ENCODE peak calls at places on chromosomes 7 and 10, in eight cellular contexts. X is activated B cell treated with CpG ODN at 0.5 μM for 24 hours; Z is AG04449; S is ovary; J is esophagus squamous epithelium; O is spleen; V is activated CD8-positive, alpha-beta T cell treated with anti-CD3 and anti-CD28 coated beads for 36 hours; E is transverse colon. K is an unnamed sample.

GRCh38 chr7:38398725-38399321 is 125.4 kb upstream of the TARP start:
- DNase-seq in X (peak), Z (no peak), S (peak), J (no peak), O (peak), V (peak), E (peak), K (no peak)

GRCh38 chr7:148932-149855 is 43.2 kb upstream of the FAM20C start:
- DNase-seq in X (peak), Z (peak), S (peak), J (peak), O (peak), V (peak), E (peak), K (peak)

GRCh38 chr10:31004611-31005193 is 27.0 kb downstream of the ZNF438 start:
- DNase-seq in X (no peak), Z (peak), S (no peak), J (no peak), O (no peak), V (no peak), E (no peak), K (no peak)

GRCh38 chr7:41478187-41478586 is 224.7 kb downstream of the INHBA start:
- DNase-seq in X (no peak), Z (no peak), S (no peak), J (no peak), O (no peak), V (no peak), E (no peak), K (peak)

GRCh38 chr10:49766484-49766883 is 4.4 kb upstream of the OGDHL start:
- DNase-seq in X (no peak), Z (no peak), S (no peak), J (no peak), O (no peak), V (no peak), E (no peak), K (no peak)

GRCh38 chr10:104492349-104492940 is 138.8 kb downstream of the CFAP58 start:
- DNase-seq in X (no peak), Z (no peak), S (no peak), J (no peak), O (no peak), V (no peak), E (no peak), K (no peak)

GRCh38 chr10:78353636-78354035 is 320.0 kb downstream of the RPS24 start:
- DNase-seq in X (no peak), Z (no peak), S (no peak), J (no peak), O (no peak), V (no peak), E (no peak), K (no peak)

GRCh38 chr10:95500097-95500496 is 61.1 kb downstream of the SORBS1 start:
- DNase-seq in X (no peak), Z (no peak), S (no peak), J (no peak), O (no peak), V (no peak), E (no peak), K (no peak)

GRCh38 chr10:52635651-52636050 is 136.9 kb downstream of the MBL2 start:
- DNase-seq in X (no peak), Z (no peak), S (no peak), J (no peak), O (no peak), V (no peak), E (no peak), K (no peak)

GRCh38 chr7:129436335-129436923 is 2.2 kb downstream of the STRIP2 start:
- DNase-seq in X (no peak), Z (no peak), S (no peak), J (no peak), O (no peak), V (no peak), E (no peak), K (no peak)

GRCh38 chr7:20388064-20388463 is 57.4 kb downstream of the ITGB8 start:
- DNase-seq in X (no peak), Z (no peak), S (no peak), J (no peak), O (no peak), V (no peak), E (no peak), K (no peak)

GRCh38 chr7:80498481-80499349 is 13.1 kb downstream of the GNAT3 start:
- DNase-seq in X (no peak), Z (no peak), S (no peak), J (no peak), O (no peak), V (no peak), E (no peak), K (no peak)

GRCh38 chr7:50400114-50400513 is 50.0 kb downstream of the FIGNL1 start:
- DNase-seq in X (no peak), Z (no peak), S (no peak), J (no peak), O (no peak), V (no peak), E (no peak), K (no peak)

GRCh38 chr7:55366461-55367138 is 1.5 kb downstream of the LANCL2 start:
- DNase-seq in X (no peak), Z (no peak), S (no peak), J (no peak), O (no peak), V (peak), E (no peak), K (no peak)

GRCh38 chr10:17954856-17955255 is 3.1 kb downstream of the SLC39A12 start:
- DNase-seq in X (no peak), Z (no peak), S (no peak), J (no peak), O (no peak), V (no peak), E (no peak), K (no peak)

GRCh38 chr7:77954773-77955562 is 156.4 kb downstream of the PHTF2 start:
- DNase-seq in X (no peak), Z (no peak), S (no peak), J (no peak), O (no peak), V (no peak), E (no peak), K (no peak)

GRCh38 chr10:59839576-59839975 is 66.8 kb downstream of the CCDC6 start:
- DNase-seq in X (no peak), Z (peak), S (no peak), J (no peak), O (no peak), V (no peak), E (no peak), K (no peak)

GRCh38 chr7:45223728-45224630 is 66.4 kb downstream of the RAMP3 start:
- DNase-seq in X (no peak), Z (no peak), S (no peak), J (no peak), O (peak), V (no peak), E (no peak), K (no peak)

GRCh38 chr7:129684777-129685176 is 73.3 kb downstream of the NRF1 start:
- DNase-seq in X (no peak), Z (no peak), S (no peak), J (no peak), O (no peak), V (no peak), E (no peak), K (no peak)

GRCh38 chr10:97494863-97495506 is 3.2 kb downstream of the MMS19 start:
- DNase-seq in X (no peak), Z (no peak), S (no peak), J (no peak), O (no peak), V (no peak), E (no peak), K (no peak)

GRCh38 chr10:784759-785538 is 95.5 kb upstream of the DIP2C start:
- DNase-seq in X (peak), Z (peak), S (no peak), J (no peak), O (peak), V (peak), E (peak), K (peak)

GRCh38 chr7:134747326-134747725 is 32.1 kb upstream of the CALD1 start:
- DNase-seq in X (no peak), Z (no peak), S (no peak), J (no peak), O (no peak), V (no peak), E (no peak), K (no peak)

GRCh38 chr10:103759100-103759781 is 96.1 kb downstream of the SH3PXD2A start:
- DNase-seq in X (no peak), Z (peak), S (no peak), J (no peak), O (no peak), V (peak), E (peak), K (no peak)

GRCh38 chr7:155430606-155431005 is 27.3 kb upstream of the EN2 start:
- DNase-seq in X (no peak), Z (no peak), S (no peak), J (no peak), O (peak), V (no peak), E (no peak), K (no peak)

GRCh38 chr10:88181902-88182671 is 318.7 kb downstream of the PTEN start:
- DNase-seq in X (no peak), Z (no peak), S (no peak), J (no peak), O (no peak), V (no peak), E (no peak), K (no peak)

GRCh38 chr7:113083132-113083833 is 3.3 kb downstream of the GPR85 start:
- DNase-seq in X (no peak), Z (no peak), S (no peak), J (no peak), O (no peak), V (no peak), E (no peak), K (no peak)

GRCh38 chr10:89793649-89794254 is 92.4 kb downstream of the KIF20B start:
- DNase-seq in X (no peak), Z (peak), S (no peak), J (no peak), O (no peak), V (peak), E (no peak), K (peak)

GRCh38 chr7:95794917-95795515 is 22.7 kb downstream of the DYNC1I1 start:
- DNase-seq in X (no peak), Z (no peak), S (no peak), J (no peak), O (no peak), V (no peak), E (no peak), K (no peak)

GRCh38 chr10:125159932-125160855 is at the start of gene CTBP2:
- DNase-seq in X (no peak), Z (no peak), S (peak), J (no peak), O (peak), V (no peak), E (peak), K (no peak)

GRCh38 chr7:130463553-130464434 is 23.0 kb upstream of the CEP41 start:
- DNase-seq in X (no peak), Z (no peak), S (no peak), J (no peak), O (no peak), V (no peak), E (no peak), K (no peak)

GRCh38 chr10:101495324-101495925 is 92.6 kb downstream of the POLL start:
- DNase-seq in X (no peak), Z (no peak), S (no peak), J (no peak), O (no peak), V (no peak), E (no peak), K (no peak)

GRCh38 chr10:21797984-21798765 is 205.4 kb downstream of the DNAJC1 start:
- DNase-seq in X (no peak), Z (no peak), S (no peak), J (no peak), O (no peak), V (no peak), E (no peak), K (no peak)

GRCh38 chr7:103989785-103990775 is 622 bp upstream of the RELN start:
- DNase-seq in X (no peak), Z (no peak), S (no peak), J (no peak), O (no peak), V (peak), E (no peak), K (no peak)

GRCh38 chr7:101546308-101546936 is 82.7 kb downstream of the MYL10 start:
- DNase-seq in X (no peak), Z (no peak), S (no peak), J (no peak), O (peak), V (no peak), E (no peak), K (no peak)

GRCh38 chr10:44628921-44629320 is 244.0 kb upstream of the CXCL12 start:
- DNase-seq in X (no peak), Z (peak), S (no peak), J (no peak), O (no peak), V (no peak), E (no peak), K (peak)

GRCh38 chr7:50497068-50497642 is 47.0 kb upstream of the FIGNL1 start:
- DNase-seq in X (no peak), Z (no peak), S (no peak), J (no peak), O (peak), V (no peak), E (peak), K (peak)

GRCh38 chr10:126969310-126969709 is 64.1 kb downstream of the DOCK1 start:
- DNase-seq in X (no peak), Z (no peak), S (no peak), J (no peak), O (no peak), V (no peak), E (peak), K (no peak)

GRCh38 chr10:114519306-114519669 is 115.0 kb upstream of the AFAP1L2 start:
- DNase-seq in X (no peak), Z (no peak), S (no peak), J (no peak), O (no peak), V (no peak), E (peak), K (no peak)

GRCh38 chr10:124627851-124628675 is 116.1 kb downstream of the FAM53B start:
- DNase-seq in X (no peak), Z (no peak), S (no peak), J (no peak), O (no peak), V (no peak), E (no peak), K (no peak)

GRCh38 chr10:5959116-5959515 is 18.2 kb downstream of the IL15RA start:
- DNase-seq in X (no peak), Z (no peak), S (no peak), J (no peak), O (no peak), V (no peak), E (no peak), K (no peak)

DNA sequence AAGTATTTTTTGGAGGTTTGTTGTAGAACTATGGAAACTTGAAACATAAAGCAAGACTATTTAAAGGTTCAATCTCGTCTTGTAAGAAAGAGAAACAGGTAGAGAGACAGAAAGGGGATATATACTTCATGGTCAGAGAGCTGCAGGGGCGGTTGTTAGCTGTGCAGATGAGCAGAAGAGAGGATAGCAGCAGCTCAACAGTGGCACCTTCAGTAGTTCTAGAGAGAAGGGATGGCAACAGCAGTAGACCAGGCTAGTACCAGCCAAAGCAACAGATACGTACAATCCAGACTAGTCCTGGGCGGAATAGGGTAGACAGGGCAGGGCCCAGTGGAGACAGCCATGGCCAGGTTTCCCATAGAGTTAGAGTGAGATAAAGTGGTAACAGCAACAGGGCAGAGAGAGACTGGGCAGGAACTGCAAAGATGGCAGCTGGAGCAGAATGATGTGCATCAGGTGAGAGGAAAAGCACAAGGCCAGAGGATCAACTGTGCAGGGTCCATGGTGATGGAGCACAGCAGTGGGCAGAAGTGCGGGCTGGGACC is 145.2 kb downstream of the FRMD4A start:
- DNase-seq in X (peak), Z (peak), S (no peak), J (no peak), O (no peak), V (peak), E (no peak), K (no peak)
- TF ChIP-seq CTCF in X (no peak), Z (no peak), S (no peak), J (no peak), O (no peak), V (no peak), E (no peak), K (no peak)

GRCh38 chr7:36312064-36312914 is 77.4 kb upstream of the ANLN start:
- DNase-seq in X (no peak), Z (no peak), S (no peak), J (no peak), O (peak), V (peak), E (peak), K (no peak)
- TF ChIP-seq CTCF in X (no peak), Z (peak), S (no peak), J (peak), O (no peak), V (no peak), E (peak), K (no peak)

DNA sequence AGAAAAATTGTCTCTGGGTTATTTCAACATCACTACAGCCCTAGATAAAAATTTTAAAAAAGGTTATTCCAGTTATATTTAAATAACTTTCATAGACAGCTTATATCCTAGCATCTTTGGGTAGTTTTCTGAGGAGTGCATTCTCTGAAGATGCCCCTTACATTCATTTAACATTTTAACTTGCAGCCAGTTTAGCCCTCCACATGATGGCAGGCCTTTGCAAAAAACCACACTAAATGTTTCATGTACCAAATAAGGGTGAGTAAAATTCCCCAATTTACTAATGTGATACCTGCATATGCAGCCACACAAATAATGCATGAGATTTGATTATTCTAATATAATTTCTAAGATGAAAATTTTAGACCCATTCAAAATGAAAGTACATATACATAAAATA is 108.4 kb upstream of the ZWINT start:
- DNase-seq in X (no peak), Z (no peak), S (no peak), J (no peak), O (no peak), V (no peak), E (no peak), K (no peak)
- TF ChIP-seq CTCF in X (no peak), Z (no peak), S (no peak), J (no peak), O (no peak), V (no peak), E (no peak), K (no peak)

DNA sequence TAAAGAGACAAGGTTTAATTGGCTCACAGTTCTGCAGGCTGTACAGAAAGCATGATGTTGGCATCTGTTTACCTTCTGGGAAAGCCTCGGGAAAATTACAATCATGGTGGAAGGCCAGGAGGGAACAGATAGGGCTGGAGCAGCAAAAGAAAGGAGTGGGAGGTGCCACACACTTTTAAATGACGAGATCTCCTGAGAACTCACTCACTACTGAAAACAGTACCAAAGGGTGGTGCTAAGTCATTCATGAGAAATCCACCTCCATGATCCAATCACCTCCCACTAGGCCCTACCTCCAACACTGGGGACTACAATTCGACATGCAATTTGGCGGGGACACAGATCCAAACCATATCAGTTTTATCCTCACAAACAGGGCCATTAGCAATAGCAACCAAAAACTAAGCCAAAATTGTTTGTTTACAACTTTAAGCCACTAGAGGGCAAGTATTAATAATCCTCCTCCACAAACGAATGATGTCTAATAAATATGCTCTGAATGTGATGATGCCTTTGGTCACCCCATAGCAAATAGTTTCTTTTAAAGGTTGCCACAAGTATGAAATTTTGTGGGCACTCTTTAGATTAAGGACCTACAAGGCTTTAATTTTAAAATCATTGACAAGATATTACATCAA is 129.2 kb upstream of the NRBF2 start:
- DNase-seq in X (no peak), Z (no peak), S (no peak), J (no peak), O (no peak), V (no peak), E (no peak), K (no peak)
- TF ChIP-seq CTCF in X (no peak), Z (peak), S (no peak), J (no peak), O (no peak), V (peak), E (no peak), K (peak)

GRCh38 chr7:46695045-46695708 is 774.1 kb upstream of the IGFBP3 start:
- DNase-seq in X (no peak), Z (no peak), S (no peak), J (no peak), O (no peak), V (no peak), E (no peak), K (no peak)
- TF ChIP-seq CTCF in X (no peak), Z (no peak), S (no peak), J (no peak), O (no peak), V (no peak), E (no peak), K (no peak)

GRCh38 chr7:156827587-156828203 is 65.3 kb downstream of the LMBR1 start:
- DNase-seq in X (no peak), Z (peak), S (no peak), J (no peak), O (no peak), V (no peak), E (no peak), K (no peak)
- TF ChIP-seq CTCF in X (no peak), Z (peak), S (no peak), J (no peak), O (no peak), V (peak), E (peak), K (peak)

K was measured in AG09319.